ENCODE peak calls at places on chromosomes 4 and X, in nine cellular contexts. V is tibial artery, B is OCI-LY7, A is fibroblast of the aortic adventitia, O is IMR-90, C is lower lobe of right lung, D is right lobe of liver, K is HL-60, P is body of pancreas. Y is an unnamed sample.

GRCh38 chr4:55395529-55396304 is at the start of gene TMEM165:
- DNase-seq in V (peak), P (peak), B (peak), C (peak), K (peak), D (peak), O (peak), A (peak), Y (peak)

GRCh38 chr4:144591401-144591800 is 54.6 kb upstream of the HHIP start:
- DNase-seq in D (no peak), C (peak), V (no peak), K (no peak), B (no peak), O (peak), A (peak), P (no peak), Y (no peak)

GRCh38 chrX:71665747-71666146 is 1.6 kb upstream of the LOC101059915 start:
- DNase-seq in O (no peak), K (no peak), C (no peak), V (no peak), D (no peak), B (no peak), A (no peak), P (no peak), Y (no peak)

GRCh38 chr4:110751991-110752390 is 129.1 kb upstream of the PITX2 start:
- DNase-seq in K (no peak), O (no peak), D (no peak), C (no peak), A (no peak), P (no peak), V (no peak), B (no peak), Y (no peak)

GRCh38 chrX:77793950-77794349 is 7.9 kb upstream of the ATRX start:
- DNase-seq in O (no peak), B (no peak), K (no peak), A (no peak), V (no peak), D (no peak), C (no peak), P (no peak), Y (no peak)

GRCh38 chrX:1491851-1492349 is 39.2 kb upstream of the ASMTL start:
- DNase-seq in K (peak), B (peak), D (peak), O (no peak), C (no peak), P (no peak), V (no peak), A (no peak), Y (peak)

GRCh38 chr4:107279729-107280128 is 243.6 kb upstream of the DKK2 start:
- DNase-seq in A (peak), B (no peak), O (peak), K (no peak), V (no peak), P (no peak), D (no peak), C (no peak), Y (no peak)

GRCh38 chr4:145505945-145506344 is 24.3 kb downstream of the SMAD1 start:
- DNase-seq in D (no peak), O (no peak), P (no peak), K (no peak), C (no peak), B (no peak), A (no peak), V (no peak), Y (no peak)

GRCh38 chrX:16914058-16914457 is 32.4 kb upstream of the REPS2 start:
- DNase-seq in D (no peak), C (no peak), P (no peak), A (no peak), K (peak), B (no peak), O (no peak), V (no peak), Y (no peak)

GRCh38 chrX:117510453-117510852 is 606.2 kb downstream of the KLHL13 start:
- DNase-seq in O (no peak), B (no peak), C (no peak), K (no peak), D (no peak), P (no peak), V (no peak), A (no peak), Y (no peak)

GRCh38 chr4:142406051-142406549 is 440.0 kb downstream of the INPP4B start:
- DNase-seq in D (no peak), V (no peak), C (no peak), A (peak), K (peak), O (no peak), B (no peak), P (no peak), Y (no peak)

GRCh38 chrX:23666282-23666681 is 1.0 kb upstream of the PRDX4 start:
- DNase-seq in K (peak), B (no peak), V (peak), C (peak), D (no peak), O (no peak), P (no peak), A (no peak), Y (no peak)
- TF ChIP-seq CTCF in K (no peak), B (no peak), V (no peak), C (no peak), D (no peak), O (no peak), P (no peak), A (no peak), Y (no peak)

DNA sequence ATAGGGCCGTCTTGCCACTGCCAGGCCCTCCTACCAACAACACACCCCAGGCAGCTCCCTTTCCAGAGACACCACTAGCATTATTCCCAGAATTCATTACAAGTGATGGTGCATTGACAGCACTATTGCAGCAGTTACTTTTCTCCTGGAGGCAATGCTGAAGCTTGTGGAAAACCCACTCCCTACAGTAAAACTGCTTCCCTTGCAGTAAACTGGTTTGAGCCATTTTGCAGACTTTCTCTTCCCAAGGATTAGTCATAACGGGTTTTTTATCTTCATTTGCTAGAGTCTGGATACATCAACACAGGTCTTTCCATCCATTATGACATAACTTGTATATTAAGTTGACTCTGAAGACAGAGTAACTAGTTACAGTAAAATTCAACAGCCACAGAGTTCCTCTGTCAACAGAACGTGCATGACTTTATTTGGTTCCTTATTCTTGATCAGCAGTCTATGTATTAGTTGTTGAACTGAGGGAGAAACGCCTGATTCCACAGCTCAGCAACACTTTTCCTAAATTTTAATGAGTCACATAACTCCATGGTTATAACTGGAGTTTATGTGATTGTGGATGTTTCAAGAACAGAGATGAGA is 2.2 kb downstream of the ANKRD50 start:
- DNase-seq in B (no peak), P (no peak), D (no peak), K (peak), V (no peak), C (no peak), A (peak), O (peak), Y (no peak)
- H3K4me3 ChIP-seq in B (no peak), P (no peak), D (peak), K (no peak), V (peak), C (peak), A (peak), O (peak), Y (no peak)

DNA sequence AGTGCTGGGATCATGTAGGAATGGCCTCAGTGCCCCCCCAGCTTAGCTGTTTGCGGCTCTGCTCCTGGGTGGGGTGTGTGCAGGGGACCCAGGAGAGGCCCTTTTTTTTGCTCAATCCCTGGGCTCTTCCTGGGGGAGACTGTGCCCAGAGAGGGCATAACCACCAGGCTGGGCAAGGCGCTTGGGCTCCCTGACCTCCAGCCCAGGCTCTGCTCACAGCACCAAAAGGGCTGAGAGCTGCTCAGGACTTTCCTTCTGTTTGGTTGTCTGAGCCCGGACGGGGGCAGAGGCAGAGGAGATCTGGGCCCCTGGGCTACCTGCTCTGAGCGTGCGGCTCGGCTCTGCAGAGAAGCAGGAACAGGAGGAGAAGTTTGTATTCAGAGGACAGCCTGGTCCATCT is 64.7 kb downstream of the PSAPL1 start:
- DNase-seq in D (no peak), K (no peak), C (no peak), A (no peak), O (no peak), V (no peak), P (no peak), B (no peak), Y (no peak)
- TF ChIP-seq CTCF in D (no peak), K (no peak), C (no peak), A (no peak), O (no peak), V (no peak), P (no peak), B (no peak), Y (no peak)

GRCh38 chr4:63582997-63583396 is 826.3 kb downstream of the TECRL start:
- DNase-seq in V (no peak), P (no peak), O (no peak), K (no peak), B (no peak), C (no peak), A (no peak), D (no peak), Y (no peak)
- H3K4me3 ChIP-seq in V (no peak), P (no peak), O (no peak), K (no peak), B (no peak), C (no peak), A (no peak), D (no peak), Y (no peak)

GRCh38 chr4:116953947-116954346 is 131.4 kb downstream of the TRAM1L1 start:
- DNase-seq in D (no peak), B (no peak), K (no peak), O (no peak), C (no peak), P (no peak), V (no peak), A (no peak), Y (no peak)
- TF ChIP-seq CTCF in D (no peak), B (no peak), K (no peak), O (no peak), C (no peak), P (no peak), V (no peak), A (no peak), Y (no peak)

DNA sequence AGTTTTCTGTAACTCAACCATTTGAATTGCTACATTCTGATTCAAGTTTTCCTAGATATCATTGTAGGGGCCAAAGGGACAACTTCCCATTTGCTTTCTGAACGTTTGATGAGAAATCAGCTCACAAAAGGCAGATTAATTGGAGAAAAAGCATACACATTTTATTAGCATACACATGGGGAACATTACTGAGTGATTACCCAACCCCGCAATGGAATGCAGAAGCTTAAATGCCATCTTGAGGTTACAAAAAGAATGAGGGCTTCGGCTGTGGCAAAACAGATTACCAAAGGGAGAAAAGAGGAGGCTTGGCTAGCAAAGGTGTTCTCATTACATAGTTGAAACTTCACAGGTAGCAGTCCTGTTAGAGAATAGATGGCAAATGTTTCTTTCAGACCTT is 26.6 kb upstream of the HERC6 start:
- DNase-seq in C (no peak), O (peak), K (peak), D (no peak), V (no peak), P (no peak), A (peak), B (no peak), Y (no peak)
- H3K4me3 ChIP-seq in C (no peak), O (no peak), K (no peak), D (no peak), V (no peak), P (no peak), A (no peak), B (no peak), Y (no peak)

DNA sequence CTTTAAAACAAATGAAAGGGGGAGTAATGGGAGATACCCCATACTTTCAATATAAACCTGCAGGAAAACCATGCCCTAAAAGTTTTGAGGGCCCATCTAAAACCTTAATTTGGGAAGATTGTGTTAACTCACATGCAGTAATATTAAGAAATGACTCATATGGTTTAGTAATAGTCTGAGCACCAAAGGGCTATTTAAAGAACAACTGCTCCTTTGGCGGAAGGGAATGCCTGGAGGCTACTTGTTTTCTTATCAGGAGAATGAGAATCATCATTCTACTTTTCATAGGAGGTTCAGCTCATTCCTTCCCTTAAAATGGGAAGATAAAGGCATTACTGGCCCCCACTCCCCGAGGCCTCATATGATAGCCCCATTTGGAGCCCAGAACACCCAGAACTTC is 47.6 kb downstream of the SPIN3 start:
- DNase-seq in V (no peak), D (no peak), P (no peak), B (no peak), O (peak), A (peak), K (no peak), C (no peak), Y (no peak)
- TF ChIP-seq CTCF in V (no peak), D (no peak), P (no peak), B (no peak), O (no peak), A (no peak), K (no peak), C (no peak), Y (no peak)

GRCh38 chrX:149829751-149830191 is 48.0 kb downstream of the MAGEA9 start:
- DNase-seq in K (no peak), V (no peak), P (no peak), O (peak), D (no peak), B (no peak), A (peak), C (no peak), Y (peak)
- H3K4me3 ChIP-seq in K (no peak), V (peak), P (no peak), O (no peak), D (no peak), B (no peak), A (no peak), C (no peak), Y (peak)

GRCh38 chr4:20658456-20658855 is 41.8 kb upstream of the PACRGL start:
- DNase-seq in V (no peak), K (no peak), A (no peak), P (no peak), D (no peak), C (no peak), B (no peak), O (no peak), Y (no peak)
- TF ChIP-seq CTCF in V (no peak), K (no peak), A (no peak), P (no peak), D (no peak), C (no peak), B (no peak), O (no peak), Y (no peak)

Y was measured in GM12864.